ENCODE peak calls at places on chromosomes 3 and 15, in five cellular contexts. Q is GM23248, I is hepatocyte, P is HCT116, A is PC-3. R is an unnamed sample.

GRCh38 chr3:64730651-64731050 is 42.9 kb upstream of the ADAMTS9 start:
- DNase-seq in Q (no peak), I (no peak), P (no peak), A (no peak), R (no peak)

GRCh38 chr15:55627730-55628368 is 39.7 kb upstream of the PYGO1 start:
- DNase-seq in Q (peak; percentile 93), I (peak; percentile 80), P (peak; percentile 92), A (peak; percentile 91), R (no peak)

GRCh38 chr3:65019412-65020093 is 331.8 kb upstream of the ADAMTS9 start:
- DNase-seq in Q (no peak), I (peak; percentile 19), P (no peak), A (no peak), R (no peak)

GRCh38 chr3:11655188-11655928 is 11.6 kb upstream of the VGLL4 start:
- DNase-seq in Q (peak; percentile 46), I (no peak), P (peak; percentile 4), A (peak; percentile 31), R (peak; percentile 26)

GRCh38 chr3:124407260-124407659 is 323.0 kb upstream of the UMPS start:
- DNase-seq in Q (no peak), I (no peak), P (no peak), A (peak; percentile 58), R (no peak)

GRCh38 chr15:78929536-78930264 is 15.1 kb downstream of the CTSH start:
- DNase-seq in Q (no peak), I (no peak), P (no peak), A (peak; percentile 44), R (no peak)

GRCh38 chr15:37995461-37996347 is 61.3 kb downstream of the TMCO5A start:
- DNase-seq in Q (peak; percentile 89), I (peak; percentile 71), P (peak; percentile 45), A (peak; percentile 73), R (peak; percentile 76)

GRCh38 chr3:60954049-60954448 is 297.2 kb downstream of the FHIT start:
- DNase-seq in Q (peak; percentile 80), I (no peak), P (no peak), A (peak; percentile 83), R (no peak)

GRCh38 chr3:135991621-135992020 is 26.1 kb downstream of the PPP2R3A start:
- DNase-seq in Q (no peak), I (no peak), P (no peak), A (no peak), R (no peak)

GRCh38 chr15:56739964-56740640 is 6.8 kb upstream of the ZNF280D start:
- DNase-seq in Q (no peak), I (no peak), P (peak; percentile 49), A (peak; percentile 14), R (peak; percentile 25)

GRCh38 chr3:178170698-178171535 is 365.3 kb upstream of the KCNMB2 start:
- DNase-seq in Q (peak; percentile 64), I (no peak), P (no peak), A (peak; percentile 88), R (no peak)

GRCh38 chr15:36757189-36757814 is 177.9 kb downstream of the CDIN1 start:
- DNase-seq in Q (peak; percentile 58), I (no peak), P (no peak), A (peak; percentile 27), R (no peak)

GRCh38 chr3:178350763-178351162 is 185.5 kb upstream of the KCNMB2 start:
- DNase-seq in Q (peak; percentile 64), I (no peak), P (no peak), A (no peak), R (no peak)

GRCh38 chr15:77821188-77821958 is 188.7 kb upstream of the LINGO1 start:
- DNase-seq in Q (peak; percentile 79), I (peak; percentile 84), P (peak; percentile 37), A (peak; percentile 54), R (peak; percentile 64)

GRCh38 chr3:149278911-149279310 is 54.5 kb downstream of the TM4SF18 start:
- DNase-seq in Q (no peak), I (no peak), P (no peak), A (peak; percentile 7), R (no peak)

GRCh38 chr15:41258706-41259471 is 27.8 kb downstream of the CHP1 start:
- DNase-seq in Q (peak; percentile 53), I (peak; percentile 62), P (no peak), A (peak; percentile 91), R (peak; percentile 47)

GRCh38 chr3:126540946-126541627 is 17.1 kb downstream of the CHST13 start:
- DNase-seq in Q (no peak), I (no peak), P (no peak), A (no peak), R (no peak)

GRCh38 chr3:150330872-150331271 is 77.2 kb upstream of the TSC22D2 start:
- DNase-seq in Q (no peak), I (peak; percentile 29), P (no peak), A (no peak), R (no peak)

GRCh38 chr15:53072077-53072476 is 281.9 kb upstream of the ONECUT1 start:
- DNase-seq in Q (peak; percentile 23), I (peak; percentile 90), P (peak; percentile 18), A (peak; percentile 92), R (peak; percentile 33)

GRCh38 chr15:75801859-75802593 is 41.2 kb upstream of the UBE2Q2 start:
- DNase-seq in Q (peak; percentile 86), I (peak; percentile 91), P (peak; percentile 64), A (peak; percentile 80), R (peak; percentile 71)

GRCh38 chr3:42823351-42823750 is 14.1 kb downstream of the ACKR2 start:
- DNase-seq in Q (no peak), I (no peak), P (no peak), A (no peak), R (no peak)

GRCh38 chr3:25706213-25706612 is 41.5 kb upstream of the TOP2B start:
- DNase-seq in Q (no peak), I (no peak), P (no peak), A (no peak), R (no peak)

GRCh38 chr3:8755564-8756237 is 13.7 kb downstream of the OXTR start:
- DNase-seq in Q (peak; percentile 60), I (no peak), P (peak; percentile 37), A (peak; percentile 37), R (no peak)

GRCh38 chr3:133256787-133257483 is 142.9 kb upstream of the BFSP2 start:
- DNase-seq in Q (peak; percentile 6), I (no peak), P (no peak), A (peak; percentile 67), R (no peak)

GRCh38 chr3:29183346-29184087 is 97.4 kb upstream of the RBMS3 start:
- DNase-seq in Q (peak; percentile 93), I (no peak), P (no peak), A (no peak), R (no peak)

GRCh38 chr3:142088522-142088921 is 60.8 kb downstream of the TFDP2 start:
- DNase-seq in Q (peak; percentile 37), I (no peak), P (peak; percentile 37), A (peak; percentile 29), R (no peak)

GRCh38 chr3:159938712-159939111 is 49.9 kb upstream of the IL12A start:
- DNase-seq in Q (peak; percentile 74), I (no peak), P (no peak), A (no peak), R (no peak)

GRCh38 chr3:135848051-135848450 is 117.5 kb upstream of the PPP2R3A start:
- DNase-seq in Q (no peak), I (no peak), P (no peak), A (no peak), R (no peak)

GRCh38 chr15:70523634-70524033 is 239.7 kb downstream of the UACA start:
- DNase-seq in Q (no peak), I (no peak), P (no peak), A (no peak), R (no peak)

GRCh38 chr15:90882781-90883525 is 1.4 kb upstream of the FES start:
- DNase-seq in Q (no peak), I (no peak), P (no peak), A (no peak), R (no peak)
- H3K27ac ChIP-seq in Q (no peak overlapping the region), I (peak overlapping the region; percentile 83), P (no peak overlapping the region), A (no peak overlapping the region), R (no peak overlapping the region)

GRCh38 chr3:15313461-15313860 is 18.9 kb downstream of the SH3BP5 start:
- DNase-seq in Q (no peak), I (no peak), P (no peak), A (no peak), R (no peak)
- TF ChIP-seq EZH2phosphoT487 in Q (no peak), I (no peak), P (no peak), A (no peak), R (no peak)

GRCh38 chr15:99537344-99537743 is 28.4 kb upstream of the MEF2A start:
- DNase-seq in Q (peak; percentile 53), I (no peak), P (no peak), A (no peak), R (no peak)

GRCh38 chr15:99542828-99543227 is 23.0 kb upstream of the MEF2A start:
- DNase-seq in Q (peak; percentile 70), I (no peak), P (no peak), A (no peak), R (no peak)

GRCh38 chr15:99536422-99537033 is 29.3 kb upstream of the MEF2A start:
- DNase-seq in Q (peak; percentile 85), I (no peak), P (peak; percentile 76), A (peak; percentile 94), R (no peak)

GRCh38 chr15:99538261-99538660 is 27.5 kb upstream of the MEF2A start:
- DNase-seq in Q (no peak), I (no peak), P (no peak), A (no peak), R (no peak)
- H3K27ac ChIP-seq in Q (no peak overlapping the region), I (no peak overlapping the region), P (no peak overlapping the region), A (no peak overlapping the region), R (no peak overlapping the region)

GRCh38 chr3:116969646-116970045 is 260.1 kb downstream of the TUSC7 start:
- DNase-seq in Q (no peak), I (no peak), P (no peak), A (no peak), R (no peak)
- TF ChIP-seq EZH2phosphoT487 in Q (no peak), I (no peak), P (no peak), A (no peak), R (no peak)

DNA sequence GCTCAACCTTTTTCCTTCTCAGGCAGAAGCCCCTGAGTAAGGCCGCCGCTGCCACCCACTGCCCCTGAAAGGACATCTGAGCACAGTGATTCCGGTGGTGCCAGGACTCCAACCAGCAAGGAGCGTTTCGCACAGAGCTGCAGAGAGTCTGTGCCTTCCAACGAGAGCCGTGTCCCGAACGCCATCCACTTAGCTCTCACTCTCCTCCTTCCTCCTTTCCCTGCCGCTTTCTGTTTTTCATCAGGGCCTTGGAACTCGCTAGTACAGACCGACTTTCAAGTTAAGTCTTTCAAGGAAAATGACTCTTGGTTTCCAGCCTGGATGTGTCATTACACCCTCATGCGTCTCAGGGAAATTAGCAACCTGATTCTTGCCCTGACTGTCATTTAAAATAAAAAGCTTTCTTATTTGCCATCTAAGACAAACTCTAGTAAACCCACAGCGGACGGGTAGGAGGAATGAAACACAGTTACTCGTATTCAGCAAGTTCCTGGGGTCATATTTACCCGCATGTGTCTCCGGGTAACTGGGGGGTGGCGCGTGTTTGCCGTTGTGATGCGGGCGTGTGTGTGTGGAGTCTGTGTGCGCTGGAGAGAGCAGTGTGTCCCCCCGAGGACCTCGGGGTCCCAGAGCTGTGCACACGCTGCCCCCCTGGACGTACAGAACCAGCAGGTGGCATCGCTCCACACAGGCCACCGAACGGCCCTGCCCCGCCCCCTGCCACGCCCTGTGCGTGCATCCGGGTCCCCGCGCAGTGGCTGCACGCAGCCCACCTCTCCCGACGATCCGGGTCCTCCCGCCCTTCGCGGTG is 30.4 kb upstream of the ALDH1A3 start:
- DNase-seq in Q (peak; percentile 79), I (no peak), P (no peak), A (peak; percentile 86), R (peak; percentile 82)
- H3K27ac ChIP-seq in Q (no peak overlapping the region), I (no peak overlapping the region), P (peak overlapping the region; percentile 32), A (peak overlapping the region; percentile 98), R (no peak overlapping the region)

R was measured in OCI-LY7.